ENCODE peak calls at places on chromosomes 12 and 14, in four cellular contexts. Z, P, J and C are unnamed samples.

GRCh38 chr14:60092516-60092915 is 793 bp downstream of the PCNX4 start:
- ATAC-seq in Z (no peak), P (peak), J (peak), C (peak)

GRCh38 chr14:66074546-66074945 is 411.6 kb upstream of the CCDC196 start:
- ATAC-seq in Z (no peak), P (no peak), J (no peak), C (no peak)

GRCh38 chr12:18683603-18684002 is 54.2 kb downstream of the PLCZ1 start:
- ATAC-seq in Z (no peak), P (no peak), J (no peak), C (peak)

GRCh38 chr12:124093297-124093696 is 120.3 kb downstream of the ZNF664 start:
- ATAC-seq in Z (no peak), P (no peak), J (no peak), C (no peak)

GRCh38 chr14:57058319-57058718 is 210.4 kb downstream of the EXOC5 start:
- ATAC-seq in Z (no peak), P (no peak), J (no peak), C (no peak)

GRCh38 chr12:132081423-132081822 is 62.7 kb downstream of the DDX51 start:
- ATAC-seq in Z (no peak), P (no peak), J (no peak), C (no peak)

GRCh38 chr12:126182619-126183236 is 1117.5 kb downstream of the AACS start:
- ATAC-seq in Z (no peak), P (no peak), J (no peak), C (peak)

GRCh38 chr14:104795468-104795780 is at the start of gene AKT1:
- ATAC-seq in Z (no peak), P (no peak), J (no peak), C (no peak)

GRCh38 chr12:46131729-46132128 is 137.1 kb downstream of the SLC38A1 start:
- ATAC-seq in Z (no peak), P (no peak), J (peak), C (peak)

GRCh38 chr12:121413917-121414316 is 14.0 kb downstream of the RNF34 start:
- ATAC-seq in Z (no peak), P (no peak), J (no peak), C (no peak)

GRCh38 chr14:103293465-103293864 is 40.6 kb upstream of the EIF5 start:
- ATAC-seq in Z (no peak), P (peak), J (no peak), C (no peak)

GRCh38 chr12:96478011-96478410 is 11.4 kb upstream of the CFAP54 start:
- ATAC-seq in Z (no peak), P (no peak), J (no peak), C (no peak)

GRCh38 chr12:132211811-132212210 is 67.6 kb downstream of the NOC4L start:
- ATAC-seq in Z (no peak), P (no peak), J (no peak), C (no peak)

GRCh38 chr14:54715244-54715643 is 148.3 kb downstream of the SAMD4A start:
- ATAC-seq in Z (no peak), P (no peak), J (no peak), C (peak)

GRCh38 chr14:104820669-104821228 is 19.8 kb downstream of the ZBTB42 start:
- ATAC-seq in Z (no peak), P (peak), J (peak), C (peak)

GRCh38 chr14:32656609-32657008 is 282.1 kb upstream of the NPAS3 start:
- ATAC-seq in Z (no peak), P (no peak), J (no peak), C (no peak)

GRCh38 chr14:73937012-73937411 is 12.9 kb downstream of the FAM161B start:
- ATAC-seq in Z (no peak), P (no peak), J (no peak), C (no peak)

GRCh38 chr14:77965919-77966435 is 166.1 kb downstream of the ADCK1 start:
- ATAC-seq in Z (peak), P (peak), J (peak), C (peak)

GRCh38 chr12:48796976-48797375 is 8.1 kb upstream of the ADCY6 start:
- ATAC-seq in Z (no peak), P (peak), J (no peak), C (no peak)

GRCh38 chr14:55707365-55707804 is 127.4 kb downstream of the KTN1 start:
- ATAC-seq in Z (no peak), P (peak), J (peak), C (peak)

GRCh38 chr12:40105515-40106201 is at the start of gene SLC2A13:
- ATAC-seq in Z (peak), P (peak), J (peak), C (peak)

GRCh38 chr14:64620910-64621309 is 71.1 kb downstream of the PPP1R36 start:
- ATAC-seq in Z (no peak), P (no peak), J (no peak), C (no peak)

GRCh38 chr14:88452231-88452630 is 66.8 kb downstream of the SPATA7 start:
- ATAC-seq in Z (no peak), P (no peak), J (no peak), C (no peak)

GRCh38 chr12:58420496-58420895 is 479.1 kb downstream of the ATP23 start:
- ATAC-seq in Z (no peak), P (no peak), J (no peak), C (peak)

GRCh38 chr12:21818627-21819026 is 44.1 kb upstream of the KCNJ8 start:
- ATAC-seq in Z (no peak), P (no peak), J (no peak), C (no peak)

GRCh38 chr12:119412811-119413794 is 78.6 kb downstream of the CCDC60 start:
- ATAC-seq in Z (no peak), P (peak), J (peak), C (peak)

GRCh38 chr14:77251870-77252269 is 19.1 kb downstream of the NGB start:
- ATAC-seq in Z (no peak), P (no peak), J (no peak), C (no peak)

GRCh38 chr12:29517265-29517664 is 19.8 kb upstream of the OVCH1 start:
- ATAC-seq in Z (no peak), P (peak), J (peak), C (no peak)

GRCh38 chr14:67411820-67412421 is at the start of gene PLEK2:
- ATAC-seq in Z (no peak), P (peak), J (no peak), C (no peak)

GRCh38 chr14:32607399-32607798 is 278.3 kb downstream of the AKAP6 start:
- ATAC-seq in Z (no peak), P (no peak), J (no peak), C (peak)

GRCh38 chr12:131912526-131913274 is 16.4 kb upstream of the PUS1 start:
- ATAC-seq in Z (no peak), P (peak), J (peak), C (peak)

GRCh38 chr12:125053821-125054220 is 11.4 kb upstream of the AACS start:
- ATAC-seq in Z (no peak), P (no peak), J (no peak), C (no peak)

GRCh38 chr14:33163109-33163508 is 224.4 kb downstream of the NPAS3 start:
- ATAC-seq in Z (no peak), P (no peak), J (peak), C (no peak)

GRCh38 chr14:96508900-96509299 is 6.7 kb downstream of the PAPOLA start:
- ATAC-seq in Z (no peak), P (no peak), J (peak), C (no peak)

GRCh38 chr14:68793734-68794129 is 865 bp upstream of the ZFP36L1 start:
- ATAC-seq in Z (peak), P (peak), J (peak), C (no peak)